ENCODE peak calls at places on chromosome 1, in seven cellular contexts. V is heart right ventricle; T is CD4-positive, alpha-beta T cell; I is stimulated activated CD8-positive, alpha-beta memory T cell treated with anti-CD3 and anti-CD28 coated beads, Interleukin-4, amount 100 ng/mL, for 4 hours; Z is GM03348; S is stimulated activated CD4-positive, alpha-beta T cell treated with anti-CD3 and anti-CD28 coated beads, Interleukin-1b, Interleukin-23, amount 100 ng/mL, for 48 hours; Q is fibroblast of pulmonary artery. B is an unnamed sample.

GRCh38 chr1:155978973-155979429 is 654 bp upstream of the ARHGEF2 start:
- DNase-seq in V (no peak), T (no peak), I (no peak), Z (peak; percentile 63), S (peak; percentile 13), Q (peak; percentile 28), B (peak; percentile 72)

GRCh38 chr1:27689423-27690173 is 17.6 kb upstream of the IFI6 start:
- DNase-seq in V (no peak), T (no peak), I (no peak), Z (peak; percentile 51), S (no peak), Q (peak; percentile 41), B (peak; percentile 40)

GRCh38 chr1:26003262-26003661 is 5.4 kb upstream of the PAFAH2 start:
- DNase-seq in V (no peak), T (no peak), I (no peak), Z (no peak), S (no peak), Q (no peak), B (no peak)

GRCh38 chr1:205275133-205275532 is 46.4 kb downstream of the NUAK2 start:
- DNase-seq in V (no peak), T (peak; percentile 39), I (no peak), Z (no peak), S (no peak), Q (no peak), B (no peak)

GRCh38 chr1:83822206-83822605 is 176.7 kb downstream of the TTLL7 start:
- DNase-seq in V (no peak), T (no peak), I (no peak), Z (peak; percentile 5), S (no peak), Q (no peak), B (no peak)

GRCh38 chr1:95728841-95729240 is 494.8 kb downstream of the RWDD3 start:
- DNase-seq in V (no peak), T (no peak), I (no peak), Z (no peak), S (no peak), Q (no peak), B (no peak)

GRCh38 chr1:173562813-173563212 is 40.1 kb downstream of the SLC9C2 start:
- DNase-seq in V (no peak), T (no peak), I (no peak), Z (no peak), S (no peak), Q (no peak), B (no peak)

GRCh38 chr1:12245116-12245515 is 15.3 kb downstream of the VPS13D start:
- DNase-seq in V (no peak), T (no peak), I (no peak), Z (no peak), S (no peak), Q (peak; percentile 49), B (no peak)

GRCh38 chr1:83543222-83543973 is 455.5 kb downstream of the TTLL7 start:
- DNase-seq in V (no peak), T (no peak), I (no peak), Z (no peak), S (no peak), Q (no peak), B (no peak)

GRCh38 chr1:154574715-154575114 is 7.1 kb downstream of the CHRNB2 start:
- DNase-seq in V (no peak), T (no peak), I (no peak), Z (no peak), S (no peak), Q (peak; percentile 24), B (peak; percentile 52)

GRCh38 chr1:53572061-53572801 is 113.0 kb downstream of the DMRTB1 start:
- DNase-seq in V (no peak), T (no peak), I (no peak), Z (peak; percentile 43), S (no peak), Q (peak; percentile 21), B (peak; percentile 89)

GRCh38 chr1:59605184-59605583 is 209.6 kb upstream of the HOOK1 start:
- DNase-seq in V (no peak), T (no peak), I (no peak), Z (no peak), S (no peak), Q (no peak), B (no peak)

GRCh38 chr1:236351875-236352573 is 42.1 kb upstream of the EDARADD start:
- DNase-seq in V (no peak), T (no peak), I (no peak), Z (no peak), S (no peak), Q (no peak), B (no peak)

GRCh38 chr1:93749894-93750301 is 68.3 kb upstream of the BCAR3 start:
- DNase-seq in V (no peak), T (no peak), I (no peak), Z (no peak), S (no peak), Q (peak; percentile 41), B (no peak)

GRCh38 chr1:184061396-184062003 is 10.0 kb downstream of the TSEN15 start:
- DNase-seq in V (no peak), T (no peak), I (no peak), Z (peak; percentile 23), S (no peak), Q (peak; percentile 71), B (no peak)

GRCh38 chr1:41423511-41424191 is 60.8 kb downstream of the EDN2 start:
- DNase-seq in V (peak; percentile 49), T (no peak), I (no peak), Z (no peak), S (no peak), Q (no peak), B (no peak)

GRCh38 chr1:224497714-224498573 is 63.3 kb upstream of the WDR26 start:
- DNase-seq in V (peak; percentile 16), T (no peak), I (peak; percentile 25), Z (peak; percentile 86), S (peak; percentile 86), Q (peak; percentile 77), B (peak; percentile 88)

GRCh38 chr1:91924146-91924545 is 25.1 kb upstream of the BRDT start:
- DNase-seq in V (no peak), T (no peak), I (no peak), Z (peak; percentile 76), S (no peak), Q (peak; percentile 68), B (peak; percentile 11)

GRCh38 chr1:6638226-6638625 is 13.6 kb downstream of the THAP3 start:
- DNase-seq in V (peak; percentile 79), T (no peak), I (no peak), Z (peak; percentile 83), S (no peak), Q (peak; percentile 66), B (no peak)

B was measured in MG63.